ENCODE peak calls at places on chromosomes 13 and 19, in four cellular contexts. One of them, this sample, is unnamed.

GRCh38 chr19:4556574-4557185 is 2.8 kb downstream of the SEMA6B start:
- DNase-seq in stimulated activated CD8-positive, alpha-beta memory T cell treated with anti-CD3 and anti-CD28 coated beads, Interleukin-4, amount 100 ng/mL, for 24 hours: no peak
- DNase-seq in T follicular helper cell: no peak
- DNase-seq in HEK293T: peak
- DNase-seq in this sample: no peak

GRCh38 chr19:13366529-13367143 is 139.6 kb downstream of the CACNA1A start:
- DNase-seq in stimulated activated CD8-positive, alpha-beta memory T cell treated with anti-CD3 and anti-CD28 coated beads, Interleukin-4, amount 100 ng/mL, for 24 hours: no peak
- DNase-seq in T follicular helper cell: no peak
- DNase-seq in HEK293T: peak
- DNase-seq in this sample: no peak

GRCh38 chr19:16945762-16946465 is 57.1 kb downstream of the F2RL3 start:
- DNase-seq in stimulated activated CD8-positive, alpha-beta memory T cell treated with anti-CD3 and anti-CD28 coated beads, Interleukin-4, amount 100 ng/mL, for 24 hours: no peak
- DNase-seq in T follicular helper cell: no peak
- DNase-seq in HEK293T: no peak
- DNase-seq in this sample: no peak

GRCh38 chr19:41588497-41589209 is 12.7 kb downstream of the CEACAM21 start:
- DNase-seq in stimulated activated CD8-positive, alpha-beta memory T cell treated with anti-CD3 and anti-CD28 coated beads, Interleukin-4, amount 100 ng/mL, for 24 hours: no peak
- DNase-seq in T follicular helper cell: no peak
- DNase-seq in HEK293T: peak
- DNase-seq in this sample: no peak

GRCh38 chr13:73138967-73139491 is 80.2 kb downstream of the KLF5 start:
- DNase-seq in stimulated activated CD8-positive, alpha-beta memory T cell treated with anti-CD3 and anti-CD28 coated beads, Interleukin-4, amount 100 ng/mL, for 24 hours: no peak
- DNase-seq in T follicular helper cell: no peak
- DNase-seq in HEK293T: no peak
- DNase-seq in this sample: no peak

GRCh38 chr13:95258098-95258497 is 43.2 kb downstream of the ABCC4 start:
- DNase-seq in stimulated activated CD8-positive, alpha-beta memory T cell treated with anti-CD3 and anti-CD28 coated beads, Interleukin-4, amount 100 ng/mL, for 24 hours: no peak
- DNase-seq in T follicular helper cell: no peak
- DNase-seq in HEK293T: no peak
- DNase-seq in this sample: no peak

GRCh38 chr13:50015263-50015662 is at the start of gene KCNRG:
- DNase-seq in stimulated activated CD8-positive, alpha-beta memory T cell treated with anti-CD3 and anti-CD28 coated beads, Interleukin-4, amount 100 ng/mL, for 24 hours: no peak
- DNase-seq in T follicular helper cell: no peak
- DNase-seq in HEK293T: no peak
- DNase-seq in this sample: no peak

GRCh38 chr13:108917581-108917980 is 288.2 kb downstream of the MYO16 start:
- DNase-seq in stimulated activated CD8-positive, alpha-beta memory T cell treated with anti-CD3 and anti-CD28 coated beads, Interleukin-4, amount 100 ng/mL, for 24 hours: no peak
- DNase-seq in T follicular helper cell: no peak
- DNase-seq in HEK293T: no peak
- DNase-seq in this sample: no peak

GRCh38 chr19:6744381-6745288 is 5.2 kb downstream of the TRIP10 start:
- DNase-seq in stimulated activated CD8-positive, alpha-beta memory T cell treated with anti-CD3 and anti-CD28 coated beads, Interleukin-4, amount 100 ng/mL, for 24 hours: no peak
- DNase-seq in T follicular helper cell: no peak
- DNase-seq in HEK293T: peak
- DNase-seq in this sample: peak

GRCh38 chr13:84997858-84998257 is 801.4 kb downstream of the SLITRK6 start:
- DNase-seq in stimulated activated CD8-positive, alpha-beta memory T cell treated with anti-CD3 and anti-CD28 coated beads, Interleukin-4, amount 100 ng/mL, for 24 hours: no peak
- DNase-seq in T follicular helper cell: no peak
- DNase-seq in HEK293T: no peak
- DNase-seq in this sample: no peak

GRCh38 chr13:105543742-105544141 is 991.7 kb downstream of the EFNB2 start:
- DNase-seq in stimulated activated CD8-positive, alpha-beta memory T cell treated with anti-CD3 and anti-CD28 coated beads, Interleukin-4, amount 100 ng/mL, for 24 hours: no peak
- DNase-seq in T follicular helper cell: no peak
- DNase-seq in HEK293T: no peak
- DNase-seq in this sample: no peak

This sample was measured in lung.